ENCODE peak calls at places on chromosomes 1 and 21, in eight cellular contexts. R is IMR-90, X is suprapubic skin, J is heart left ventricle, D is H1, A is tibial nerve, E is stomach, C is spleen. P is an unnamed sample.

GRCh38 chr1:16073490-16074104 is at the start of gene FAM131C:
- DNase-seq in E (peak; percentile 52), R (no peak), J (no peak), X (no peak), A (no peak), D (no peak), C (peak; percentile 83), P (no peak)

GRCh38 chr1:157992031-157992568 is 1.3 kb upstream of the KIRREL1 start:
- DNase-seq in R (peak; percentile 63), D (no peak), J (peak; percentile 73), X (no peak), E (peak; percentile 58), C (no peak), A (peak; percentile 89), P (peak; percentile 59)

GRCh38 chr1:6902153-6902552 is 116.9 kb downstream of the CAMTA1 start:
- DNase-seq in A (no peak), E (no peak), R (no peak), D (no peak), X (no peak), J (no peak), C (no peak), P (no peak)

GRCh38 chr1:23810818-23811420 is 10.4 kb upstream of the GALE start:
- DNase-seq in A (no peak), D (no peak), X (no peak), J (no peak), E (peak; percentile 59), C (peak; percentile 84), R (peak; percentile 16), P (no peak)

GRCh38 chr1:108033486-108034081 is 68.6 kb upstream of the VAV3 start:
- DNase-seq in E (no peak), X (no peak), R (no peak), D (no peak), A (no peak), J (no peak), C (no peak), P (no peak)

GRCh38 chr1:173175514-173176146 is 31.5 kb downstream of the TNFSF4 start:
- DNase-seq in D (no peak), X (no peak), A (no peak), C (no peak), J (no peak), R (peak; percentile 70), E (no peak), P (no peak)

GRCh38 chr1:71365451-71365850 is 284.6 kb upstream of the ZRANB2 start:
- DNase-seq in R (peak; percentile 26), D (no peak), E (no peak), A (no peak), J (no peak), X (no peak), C (no peak), P (no peak)

GRCh38 chr21:34969431-34970036 is 79.6 kb downstream of the RUNX1 start:
- DNase-seq in E (no peak), R (no peak), X (no peak), A (no peak), J (no peak), C (no peak), D (no peak), P (no peak)

GRCh38 chr1:181317261-181317924 is 165.9 kb upstream of the CACNA1E start:
- DNase-seq in C (no peak), J (no peak), A (no peak), R (no peak), E (no peak), D (no peak), X (no peak), P (no peak)

GRCh38 chr1:147676306-147677085 is 6.2 kb upstream of the ACP6 start:
- DNase-seq in E (no peak), J (no peak), X (no peak), R (peak; percentile 77), D (no peak), C (no peak), A (no peak), P (no peak)

GRCh38 chr1:82387070-82387366 is 586.3 kb downstream of the ADGRL2 start:
- DNase-seq in X (no peak), D (no peak), E (no peak), R (no peak), A (no peak), J (no peak), C (no peak), P (no peak)

GRCh38 chr1:10788592-10789006 is 7.8 kb downstream of the CASZ1 start:
- DNase-seq in E (peak; percentile 70), D (no peak), X (no peak), J (peak; percentile 86), C (peak; percentile 81), A (no peak), R (no peak), P (peak; percentile 36)

GRCh38 chr1:97433094-97433493 is 487.7 kb downstream of the DPYD start:
- DNase-seq in E (no peak), C (no peak), J (no peak), R (no peak), D (no peak), X (no peak), A (no peak), P (no peak)

GRCh38 chr1:53878492-53879105 is 11.0 kb downstream of the YIPF1 start:
- DNase-seq in X (no peak), C (no peak), A (no peak), E (no peak), R (peak; percentile 69), J (no peak), D (no peak), P (no peak)

GRCh38 chr1:150235436-150235851 is 468 bp downstream of the ANP32E start:
- DNase-seq in A (peak; percentile 24), D (no peak), R (no peak), J (no peak), X (peak; percentile 76), C (no peak), E (no peak), P (no peak)

GRCh38 chr1:225834417-225835329 is 24.7 kb downstream of the EPHX1 start:
- DNase-seq in A (peak; percentile 75), J (peak; percentile 78), X (no peak), E (peak; percentile 55), C (peak; percentile 31), D (no peak), R (peak; percentile 52), P (peak; percentile 83)

GRCh38 chr1:5911157-5911556 is 81.1 kb downstream of the NPHP4 start:
- DNase-seq in C (peak; percentile 37), D (no peak), E (no peak), A (no peak), J (no peak), X (peak; percentile 43), R (no peak), P (no peak)

GRCh38 chr1:76727520-76727919 is 139.8 kb upstream of the ST6GALNAC5 start:
- DNase-seq in A (no peak), E (no peak), X (no peak), C (peak; percentile 54), R (no peak), J (peak; percentile 55), D (no peak), P (no peak)

GRCh38 chr1:119001181-119002018 is 13.3 kb upstream of the TBX15 start:
- DNase-seq in A (no peak), D (no peak), J (no peak), R (no peak), C (peak; percentile 68), X (peak; percentile 75), E (no peak), P (no peak)

DNA sequence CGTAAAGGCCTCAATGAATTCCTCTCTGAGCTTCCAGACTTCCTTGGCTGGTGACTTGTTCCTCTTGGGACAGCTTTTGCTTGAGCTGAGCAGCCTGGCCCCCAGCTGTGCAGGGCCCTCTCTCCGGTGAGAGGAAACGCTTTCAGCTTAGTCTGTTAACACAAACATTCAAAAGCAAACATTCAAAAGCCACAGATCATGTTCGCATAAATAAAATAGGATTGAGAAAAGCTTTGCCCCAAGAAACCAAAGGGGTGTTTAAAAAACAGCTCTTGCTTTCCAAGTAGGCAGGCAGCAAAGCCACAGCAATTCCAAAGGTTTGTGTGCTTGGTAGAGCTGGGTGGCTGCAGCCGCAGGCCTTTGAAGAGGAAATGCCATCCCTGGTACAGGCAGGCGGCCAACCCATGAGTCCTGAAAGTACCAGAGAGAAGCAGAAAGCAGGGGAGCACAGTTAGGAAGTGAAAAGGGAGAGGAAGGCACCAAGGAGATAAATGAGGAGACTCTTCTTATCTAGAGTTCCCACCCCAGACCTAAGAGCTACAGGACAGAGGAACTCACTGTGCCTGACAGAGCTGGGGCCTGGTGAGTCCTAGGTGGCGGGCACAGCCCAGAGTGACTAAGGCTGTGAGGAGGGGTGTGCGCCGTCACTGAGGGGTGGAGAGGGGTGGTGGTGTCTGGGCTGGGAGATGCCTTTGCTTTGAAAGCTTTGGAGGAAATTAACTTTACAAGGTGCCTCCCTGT is 48.4 kb downstream of the CCN1 start:
- DNase-seq in X (no peak), A (no peak), C (no peak), E (peak; percentile 78), D (no peak), R (peak; percentile 95), J (peak; percentile 65), P (peak; percentile 66)
- TF ChIP-seq POLR2A in X (no peak), A (no peak), C (no peak), E (no peak), D (no peak), R (peak; percentile 34), J (no peak), P (no peak)

GRCh38 chr1:164858233-164858632 is 299.2 kb downstream of the PBX1 start:
- DNase-seq in D (no peak), C (no peak), R (no peak), J (peak; percentile 44), X (no peak), A (no peak), E (no peak), P (peak; percentile 48)

GRCh38 chr1:164863056-164863455 is 304.1 kb downstream of the PBX1 start:
- DNase-seq in J (no peak), X (no peak), A (no peak), R (no peak), D (no peak), C (no peak), E (no peak), P (no peak)

GRCh38 chr1:164857439-164857838 is 298.5 kb downstream of the PBX1 start:
- DNase-seq in C (no peak), R (no peak), J (no peak), A (no peak), D (no peak), E (no peak), X (no peak), P (no peak)

GRCh38 chr1:164865385-164865784 is 306.4 kb downstream of the PBX1 start:
- DNase-seq in X (no peak), J (no peak), D (no peak), A (no peak), C (no peak), R (no peak), E (no peak), P (no peak)

GRCh38 chr1:164861632-164862031 is 302.6 kb downstream of the PBX1 start:
- DNase-seq in X (no peak), A (no peak), D (no peak), R (no peak), C (no peak), J (no peak), E (no peak), P (no peak)
- H3K4me3 ChIP-seq in X (no peak overlapping the region), A (no peak overlapping the region), D (no peak overlapping the region), R (no peak overlapping the region), C (no peak overlapping the region), J (no peak overlapping the region), E (no peak overlapping the region), P (no peak overlapping the region)

GRCh38 chr1:13782634-13782995 is 82.6 kb downstream of the PRDM2 start:
- DNase-seq in R (no peak), D (no peak), X (no peak), A (no peak), E (no peak), J (no peak), C (no peak), P (no peak)
- TF ChIP-seq POLR2A in R (no peak), D (no peak), X (no peak), A (no peak), E (no peak), J (no peak), C (no peak), P (no peak)

GRCh38 chr21:44958471-44959191 is 18.8 kb downstream of the SLX9 start:
- DNase-seq in D (no peak), A (peak; percentile 82), C (peak; percentile 78), R (peak; percentile 67), E (peak; percentile 48), X (no peak), J (peak; percentile 92), P (no peak)
- H3K4me3 ChIP-seq in D (no peak overlapping the region), A (no peak overlapping the region), C (no peak overlapping the region), R (no peak overlapping the region), E (no peak overlapping the region), X (peak overlapping the region; percentile 2), J (no peak overlapping the region), P (no peak overlapping the region)